ENCODE peak calls at places on chromosomes 3 and 15, in ten cellular contexts. P is activated CD4-positive, alpha-beta T cell treated with anti-CD3 and anti-CD28 coated beads, Interleukin-2, amount 50 U/mL, for 1 hour; U is stomach; V is MM.1S; T is GF-D8; Z is AG08396; I is osteocyte; E is COR-L47; S is NCI-H2081; M is OCI-LY7. G is an unnamed sample.

GRCh38 chr15:81032818-81033217 is 32.1 kb downstream of the TLNRD1 start:
- DNase-seq in P (no peak), U (no peak), V (no peak), T (no peak), Z (no peak), I (no peak), E (no peak), S (no peak), M (no peak), G (no peak)

GRCh38 chr3:29440321-29441019 is 159.6 kb downstream of the RBMS3 start:
- DNase-seq in P (no peak), U (no peak), V (no peak), T (no peak), Z (no peak), I (no peak), E (peak; percentile 15), S (peak; percentile 2), M (peak; percentile 7), G (no peak)

GRCh38 chr15:69887018-69887417 is 210.7 kb downstream of the TLE3 start:
- DNase-seq in P (no peak), U (no peak), V (no peak), T (no peak), Z (no peak), I (no peak), E (no peak), S (no peak), M (no peak), G (no peak)

GRCh38 chr3:73052857-73053256 is 8.6 kb upstream of the EBLN2 start:
- DNase-seq in P (no peak), U (no peak), V (no peak), T (no peak), Z (no peak), I (no peak), E (no peak), S (peak; percentile 22), M (no peak), G (no peak)

GRCh38 chr15:73923156-73923487 is 3.1 kb upstream of the LOXL1 start:
- DNase-seq in P (no peak), U (no peak), V (no peak), T (no peak), Z (no peak), I (no peak), E (no peak), S (no peak), M (no peak), G (no peak)

GRCh38 chr3:195162033-195162669 is 108.8 kb downstream of the XXYLT1 start:
- DNase-seq in P (no peak), U (no peak), V (peak; percentile 59), T (peak; percentile 84), Z (no peak), I (no peak), E (no peak), S (peak; percentile 49), M (peak; percentile 64), G (no peak)

GRCh38 chr3:31962801-31963205 is 18.3 kb downstream of the OSBPL10 start:
- DNase-seq in P (no peak), U (no peak), V (no peak), T (no peak), Z (no peak), I (no peak), E (no peak), S (no peak), M (no peak), G (no peak)

GRCh38 chr15:38520035-38520434 is 44.6 kb downstream of the RASGRP1 start:
- DNase-seq in P (no peak), U (no peak), V (no peak), T (no peak), Z (no peak), I (no peak), E (no peak), S (no peak), M (no peak), G (no peak)

GRCh38 chr15:90906181-90906849 is 3.2 kb downstream of the MAN2A2 start:
- DNase-seq in P (no peak), U (no peak), V (no peak), T (no peak), Z (no peak), I (no peak), E (no peak), S (no peak), M (no peak), G (no peak)

GRCh38 chr3:178060406-178060805 is 475.8 kb upstream of the KCNMB2 start:
- DNase-seq in P (no peak), U (no peak), V (no peak), T (no peak), Z (peak; percentile 31), I (no peak), E (no peak), S (no peak), M (no peak), G (no peak)

GRCh38 chr3:116340680-116341216 is 104.5 kb downstream of the LSAMP start:
- DNase-seq in P (no peak), U (no peak), V (no peak), T (no peak), Z (no peak), I (no peak), E (no peak), S (no peak), M (no peak), G (no peak)

GRCh38 chr3:36714343-36714742 is 50.0 kb downstream of the DCLK3 start:
- DNase-seq in P (no peak), U (no peak), V (no peak), T (no peak), Z (no peak), I (no peak), E (no peak), S (no peak), M (no peak), G (no peak)

GRCh38 chr3:42545284-42545900 is 36.4 kb downstream of the SEC22C start:
- DNase-seq in P (no peak), U (no peak), V (no peak), T (no peak), Z (no peak), I (no peak), E (no peak), S (no peak), M (no peak), G (no peak)

GRCh38 chr3:151264611-151265010 is 13.7 kb downstream of the P2RY14 start:
- DNase-seq in P (no peak), U (no peak), V (no peak), T (no peak), Z (no peak), I (no peak), E (no peak), S (no peak), M (no peak), G (no peak)

G was measured in ecto neural progenitor cell.